ENCODE peak calls at places on chromosome 16, in seven cellular contexts. U, F, H, X, V, Q and T are unnamed samples.

GRCh38 chr16:11604783-11605563 is 18.3 kb upstream of the LITAF start:
- DNase-seq in U (no peak), V (peak; percentile 26), Q (no peak), H (no peak), X (no peak), F (peak; percentile 58), T (no peak)

GRCh38 chr16:66207139-66207863 is 159.2 kb upstream of the CDH5 start:
- DNase-seq in X (no peak), F (no peak), Q (no peak), U (no peak), H (peak; percentile 18), V (no peak), T (no peak)

GRCh38 chr16:28276301-28276700 is 16.0 kb upstream of the SBK1 start:
- DNase-seq in U (no peak), H (no peak), X (no peak), F (no peak), V (no peak), Q (no peak), T (no peak)

GRCh38 chr16:68200120-68200783 is 35.7 kb downstream of the ESRP2 start:
- DNase-seq in H (no peak), X (peak; percentile 15), Q (no peak), V (peak; percentile 27), U (no peak), F (no peak), T (no peak)

GRCh38 chr16:2385441-2385840 is 43.8 kb upstream of the CCNF start:
- DNase-seq in H (no peak), U (no peak), F (no peak), Q (no peak), V (no peak), X (no peak), T (no peak)

GRCh38 chr16:85302848-85303353 is 190.6 kb upstream of the CIBAR2 start:
- DNase-seq in V (no peak), Q (no peak), H (no peak), F (no peak), U (no peak), X (no peak), T (no peak)

GRCh38 chr16:49277386-49277742 is 4.3 kb downstream of the CBLN1 start:
- DNase-seq in X (no peak), H (no peak), Q (no peak), U (no peak), V (no peak), F (no peak), T (no peak)

GRCh38 chr16:8632675-8633182 is 11.2 kb downstream of the METTL22 start:
- DNase-seq in H (no peak), U (no peak), F (peak; percentile 73), V (no peak), X (no peak), Q (no peak), T (no peak)

GRCh38 chr16:74699666-74700065 is 996 bp downstream of the MLKL start:
- DNase-seq in Q (no peak), H (no peak), X (no peak), V (no peak), U (no peak), F (no peak), T (no peak)

GRCh38 chr16:12235110-12235509 is 258.6 kb downstream of the SNX29 start:
- DNase-seq in Q (no peak), U (no peak), X (no peak), F (no peak), V (no peak), H (peak; percentile 82), T (peak; percentile 84)

GRCh38 chr16:85579199-85579598 is 33.9 kb upstream of the GSE1 start:
- DNase-seq in X (no peak), Q (no peak), H (no peak), U (no peak), V (no peak), F (no peak), T (no peak)

GRCh38 chr16:84598391-84598750 is 19.5 kb downstream of the COTL1 start:
- DNase-seq in H (no peak), F (peak; percentile 35), Q (no peak), U (no peak), V (no peak), X (no peak), T (no peak)

GRCh38 chr16:1493746-1494094 is 560 bp downstream of the TELO2 start:
- DNase-seq in U (no peak), F (no peak), X (peak; percentile 31), H (no peak), V (peak; percentile 6), Q (no peak), T (no peak)

GRCh38 chr16:74029122-74029805 is 267.4 kb upstream of the PSMD7 start:
- DNase-seq in V (no peak), H (no peak), X (no peak), U (no peak), Q (no peak), F (no peak), T (no peak)